ENCODE peak calls at places on chromosome 19, in nine cellular contexts. T is activated naive CD4-positive, alpha-beta T cell; X is NCI-H1092 treated with DMSO at 0.1 percent for 48 hours; Z is HS-27A; C is T follicular helper cell; I is kidney glomerular epithelial cell; A is fibroblast of the aortic adventitia; H is stimulated activated CD4-positive, alpha-beta T cell treated with anti-CD3 and anti-CD28 coated beads, Interleukin-1b, Interleukin-23, amount 100 ng/mL, for 48 hours; O is lower leg skin. G is an unnamed sample.

GRCh38 chr19:49592486-49593232 is 1.7 kb downstream of the PRR12 start:
- DNase-seq in I (peak), H (peak), Z (no peak), O (no peak), A (no peak), T (no peak), X (no peak), C (no peak), G (peak)

GRCh38 chr19:50725932-50726230 is 2.7 kb downstream of the CLEC11A start:
- DNase-seq in O (no peak), H (no peak), C (no peak), I (no peak), T (no peak), X (no peak), Z (no peak), A (no peak), G (no peak)

GRCh38 chr19:50921391-50922315 is 10.5 kb upstream of the KLK4 start:
- DNase-seq in Z (no peak), X (peak), A (peak), O (no peak), H (no peak), C (no peak), I (no peak), T (no peak), G (no peak)

GRCh38 chr19:58569943-58570670 is 3.0 kb downstream of the MZF1 start:
- DNase-seq in X (no peak), A (no peak), H (no peak), O (peak), Z (no peak), I (no peak), C (no peak), T (no peak), G (no peak)

GRCh38 chr19:50547385-50548190 is 20.6 kb downstream of the LRRC4B start:
- DNase-seq in T (no peak), Z (no peak), I (no peak), O (no peak), H (no peak), A (no peak), C (no peak), X (no peak), G (no peak)

GRCh38 chr19:32646556-32646955 is 28.4 kb downstream of the ANKRD27 start:
- DNase-seq in I (no peak), C (no peak), H (no peak), Z (no peak), X (no peak), T (no peak), A (no peak), O (no peak), G (no peak)

GRCh38 chr19:42455621-42456081 is 12.9 kb upstream of the CXCL17 start:
- DNase-seq in C (no peak), X (no peak), O (no peak), H (no peak), Z (no peak), A (no peak), I (peak), T (no peak), G (no peak)

GRCh38 chr19:31528261-31528660 is 179.0 kb upstream of the TSHZ3 start:
- DNase-seq in X (no peak), C (no peak), T (no peak), H (no peak), A (no peak), O (peak), I (no peak), Z (no peak), G (no peak)

GRCh38 chr19:31377736-31378135 is 28.5 kb upstream of the TSHZ3 start:
- DNase-seq in O (no peak), H (no peak), A (peak), Z (no peak), I (no peak), C (no peak), T (no peak), X (no peak), G (no peak)

GRCh38 chr19:47459477-47459876 is 12.2 kb downstream of the SLC8A2 start:
- DNase-seq in Z (no peak), H (no peak), T (no peak), X (no peak), A (no peak), I (no peak), O (no peak), C (no peak), G (no peak)

G was measured in NCI-H1105 treated with DMSO at 0.1 percent for 48 hours.